ENCODE peak calls at places on chromosomes 6 and 20, in four cellular contexts. One of them, this sample, is unnamed.

GRCh38 chr6:82720992-82721391 is 344.6 kb downstream of the UBE3D start:
- DNase-seq in bronchial epithelial cell: peak
- DNase-seq in type B pancreatic cell: no peak
- DNase-seq in A172: no peak
- DNase-seq in this sample: no peak

GRCh38 chr6:21914121-21914973 is 320.8 kb downstream of the SOX4 start:
- DNase-seq in bronchial epithelial cell: peak
- DNase-seq in type B pancreatic cell: no peak
- DNase-seq in A172: peak
- DNase-seq in this sample: peak

GRCh38 chr20:37390503-37390890 is 44.6 kb downstream of the SRC start:
- DNase-seq in bronchial epithelial cell: no peak
- DNase-seq in type B pancreatic cell: no peak
- DNase-seq in A172: no peak
- DNase-seq in this sample: no peak

GRCh38 chr20:62583424-62583920 is 58.8 kb upstream of the SLCO4A1 start:
- DNase-seq in bronchial epithelial cell: no peak
- DNase-seq in type B pancreatic cell: no peak
- DNase-seq in A172: no peak
- DNase-seq in this sample: no peak

GRCh38 chr6:86147859-86148258 is 505.2 kb upstream of the SYNCRIP start:
- DNase-seq in bronchial epithelial cell: no peak
- DNase-seq in type B pancreatic cell: no peak
- DNase-seq in A172: no peak
- DNase-seq in this sample: no peak

GRCh38 chr6:152642578-152643375 is 5.6 kb upstream of the SYNE1 start:
- DNase-seq in bronchial epithelial cell: peak
- DNase-seq in type B pancreatic cell: no peak
- DNase-seq in A172: peak
- DNase-seq in this sample: no peak

GRCh38 chr6:168307011-168307694 is 12.4 kb downstream of the DACT2 start:
- DNase-seq in bronchial epithelial cell: no peak
- DNase-seq in type B pancreatic cell: no peak
- DNase-seq in A172: no peak
- DNase-seq in this sample: no peak

GRCh38 chr6:3352678-3353077 is 93.9 kb downstream of the PSMG4 start:
- DNase-seq in bronchial epithelial cell: no peak
- DNase-seq in type B pancreatic cell: no peak
- DNase-seq in A172: no peak
- DNase-seq in this sample: no peak

GRCh38 chr6:111805511-111806181 is 67.6 kb downstream of the FYN start:
- DNase-seq in bronchial epithelial cell: peak
- DNase-seq in type B pancreatic cell: no peak
- DNase-seq in A172: peak
- DNase-seq in this sample: peak

GRCh38 chr6:142737368-142738060 is 207.5 kb downstream of the HIVEP2 start:
- DNase-seq in bronchial epithelial cell: no peak
- DNase-seq in type B pancreatic cell: no peak
- DNase-seq in A172: no peak
- DNase-seq in this sample: peak

GRCh38 chr6:166027761-166028160 is 139.9 kb downstream of the TBXT start:
- DNase-seq in bronchial epithelial cell: no peak
- DNase-seq in type B pancreatic cell: no peak
- DNase-seq in A172: no peak
- DNase-seq in this sample: no peak

GRCh38 chr6:31203345-31203979 is 33.0 kb upstream of the POU5F1 start:
- DNase-seq in bronchial epithelial cell: peak
- DNase-seq in type B pancreatic cell: no peak
- DNase-seq in A172: peak
- DNase-seq in this sample: peak

GRCh38 chr6:135555550-135555949 is 58.0 kb upstream of the AHI1 start:
- DNase-seq in bronchial epithelial cell: no peak
- DNase-seq in type B pancreatic cell: no peak
- DNase-seq in A172: no peak
- DNase-seq in this sample: peak

GRCh38 chr6:84633771-84634170 is 130.6 kb downstream of the TBX18 start:
- DNase-seq in bronchial epithelial cell: no peak
- DNase-seq in type B pancreatic cell: no peak
- DNase-seq in A172: no peak
- DNase-seq in this sample: no peak

GRCh38 chr6:147088861-147089260 is 115.4 kb upstream of the STXBP5 start:
- DNase-seq in bronchial epithelial cell: no peak
- DNase-seq in type B pancreatic cell: no peak
- DNase-seq in A172: no peak
- DNase-seq in this sample: no peak

GRCh38 chr20:49399329-49399728 is 83.1 kb downstream of the KCNB1 start:
- DNase-seq in bronchial epithelial cell: no peak
- DNase-seq in type B pancreatic cell: no peak
- DNase-seq in A172: no peak
- DNase-seq in this sample: no peak

GRCh38 chr6:123323419-123324329 is 313.1 kb downstream of the TRDN start:
- DNase-seq in bronchial epithelial cell: peak
- DNase-seq in type B pancreatic cell: no peak
- DNase-seq in A172: peak
- DNase-seq in this sample: no peak

GRCh38 chr6:155387551-155387950 is 68.1 kb downstream of the NOX3 start:
- DNase-seq in bronchial epithelial cell: no peak
- DNase-seq in type B pancreatic cell: no peak
- DNase-seq in A172: no peak
- DNase-seq in this sample: peak

GRCh38 chr6:107843400-107843799 is 19.3 kb upstream of the SCML4 start:
- DNase-seq in bronchial epithelial cell: peak
- DNase-seq in type B pancreatic cell: no peak
- DNase-seq in A172: no peak
- DNase-seq in this sample: no peak